ENCODE peak calls at places on chromosomes 3 and 15, in six cellular contexts. I, W, J, G, L and O are unnamed samples.

GRCh38 chr15:80251505-80252280 is at the start of gene CTXND1:
- DNase-seq in I (peak; percentile 40), W (peak; percentile 20), J (no peak), G (peak; percentile 75), L (peak; percentile 78), O (no peak)

GRCh38 chr3:52405601-52406115 is 39.2 kb downstream of the SEMA3G start:
- DNase-seq in I (no peak), W (no peak), J (no peak), G (peak; percentile 8), L (no peak), O (no peak)

GRCh38 chr15:72685925-72686794 is at the start of the genes BBS4 and HIGD2B:
- DNase-seq in I (peak; percentile 93), W (peak; percentile 96), J (peak; percentile 89), G (peak; percentile 81), L (peak; percentile 94), O (peak; percentile 90)

GRCh38 chr3:45035441-45036301 is 9.6 kb downstream of the CLEC3B start:
- DNase-seq in I (peak; percentile 52), W (no peak), J (no peak), G (peak; percentile 55), L (peak; percentile 56), O (no peak)

GRCh38 chr15:38589502-38589901 is 24.9 kb upstream of the RASGRP1 start:
- DNase-seq in I (peak; percentile 68), W (peak; percentile 92), J (peak; percentile 76), G (no peak), L (no peak), O (no peak)

GRCh38 chr15:25775317-25775912 is 87.7 kb downstream of the ATP10A start:
- DNase-seq in I (peak; percentile 34), W (peak; percentile 96), J (peak; percentile 66), G (no peak), L (peak; percentile 60), O (peak; percentile 26)

GRCh38 chr15:86677316-86677715 is 597.6 kb downstream of the AGBL1 start:
- DNase-seq in I (no peak), W (no peak), J (no peak), G (no peak), L (peak; percentile 77), O (no peak)

GRCh38 chr3:17479681-17480405 is 262.6 kb downstream of the TBC1D5 start:
- DNase-seq in I (no peak), W (no peak), J (no peak), G (no peak), L (no peak), O (no peak)

GRCh38 chr3:65836047-65836446 is 202.7 kb downstream of the MAGI1 start:
- DNase-seq in I (no peak), W (peak; percentile 54), J (no peak), G (no peak), L (no peak), O (no peak)

GRCh38 chr3:136835079-136835816 is 16.3 kb downstream of the SLC35G2 start:
- DNase-seq in I (no peak), W (peak; percentile 5), J (no peak), G (no peak), L (no peak), O (no peak)

GRCh38 chr15:51484781-51485180 is 137.8 kb downstream of the DMXL2 start:
- DNase-seq in I (no peak), W (peak; percentile 3), J (no peak), G (no peak), L (no peak), O (peak; percentile 11)

GRCh38 chr3:52122491-52122890 is 31.7 kb downstream of the POC1A start:
- DNase-seq in I (no peak), W (no peak), J (no peak), G (no peak), L (no peak), O (no peak)

GRCh38 chr3:71172951-71173350 is 410.6 kb downstream of the FOXP1 start:
- DNase-seq in I (peak; percentile 23), W (peak; percentile 75), J (no peak), G (no peak), L (no peak), O (no peak)

GRCh38 chr15:74857671-74858365 is 14.9 kb upstream of the ULK3 start:
- DNase-seq in I (no peak), W (no peak), J (no peak), G (no peak), L (no peak), O (no peak)

DNA sequence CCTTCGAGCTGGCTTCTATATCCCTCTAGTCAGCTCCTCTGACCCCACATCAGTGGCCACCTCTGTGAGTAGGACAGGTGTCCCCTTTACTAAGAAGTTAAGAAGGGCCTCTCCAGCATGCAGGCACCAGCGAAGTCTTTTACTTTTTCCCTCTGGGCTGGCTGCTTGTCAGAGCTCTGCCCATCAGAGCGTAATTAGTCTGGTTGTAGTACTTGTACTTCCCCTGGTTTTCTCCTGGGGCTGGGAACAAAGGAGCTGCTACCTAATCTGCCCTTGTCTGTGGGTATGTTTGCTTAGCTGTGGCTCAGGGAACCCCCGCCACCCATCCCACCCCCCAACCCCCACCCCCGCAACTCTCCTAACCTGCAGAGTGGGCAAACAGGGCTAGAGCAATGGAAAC is 27.4 kb upstream of the ALPK3 start:
- DNase-seq in I (no peak), W (no peak), J (no peak), G (no peak), L (peak; percentile 54), O (no peak)
- H3K36me3 ChIP-seq in I (no peaks in the 10 kb centered on the region), W (peaks cover 11% of the 10 kb centered on the region), J (peaks cover 29% of the 10 kb centered on the region), G (peaks cover 37% of the 10 kb centered on the region), L (peaks cover 4% of the 10 kb centered on the region), O (peaks cover 92% of the 10 kb centered on the region)

GRCh38 chr15:99155961-99156443 is 51.1 kb downstream of the SYNM start:
- DNase-seq in I (peak; percentile 44), W (no peak), J (peak; percentile 62), G (no peak), L (no peak), O (no peak)
- TF ChIP-seq EZH2phosphoT487 in I (no peak), W (no peak), J (no peak), G (no peak), L (no peak), O (no peak)

DNA sequence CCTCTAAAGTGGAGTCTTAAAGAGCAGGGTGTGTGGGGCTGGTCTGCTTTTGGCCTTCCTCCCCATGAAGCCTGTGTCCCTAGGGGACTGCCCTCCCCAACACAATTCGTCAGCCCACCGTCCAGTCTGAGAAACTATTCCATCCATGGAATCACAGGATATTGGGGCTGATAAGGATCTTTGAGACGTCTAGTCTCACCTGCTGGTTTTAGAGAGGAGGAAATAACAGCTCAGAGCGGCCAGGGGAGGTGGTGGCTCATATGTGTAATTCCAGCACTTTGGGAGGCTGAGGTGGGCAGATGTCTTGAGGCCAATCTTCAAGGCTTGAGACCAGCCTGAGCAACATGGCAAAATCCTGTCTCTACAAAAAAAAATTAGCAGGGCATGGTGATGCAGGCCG is 32.4 kb downstream of the PLEKHO2 start:
- DNase-seq in I (no peak), W (no peak), J (no peak), G (no peak), L (no peak), O (no peak)
- H3K4me2 ChIP-seq in I (no peak overlapping the region), W (no peak overlapping the region), J (no peak overlapping the region), G (no peak overlapping the region), L (no peak overlapping the region), O (no peak overlapping the region)

DNA sequence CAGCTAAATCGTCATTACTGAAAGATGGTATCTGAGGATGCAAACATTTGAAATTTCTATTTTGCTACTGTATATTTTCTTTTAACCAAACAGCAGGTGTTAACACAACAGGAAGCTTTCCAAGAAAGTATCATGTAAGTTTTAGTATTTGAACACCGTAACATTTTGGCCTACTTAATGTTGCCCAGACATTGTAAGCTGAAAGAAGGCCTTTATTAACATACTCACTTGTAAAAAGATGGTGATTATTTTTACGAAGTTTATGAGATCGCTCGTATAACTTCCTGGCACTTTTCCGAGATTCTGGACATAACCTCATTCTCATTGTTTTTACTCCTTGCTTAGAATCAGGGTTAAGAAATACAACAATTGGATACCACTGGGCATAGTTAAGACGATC is 95.7 kb downstream of the TJP1 start:
- DNase-seq in I (no peak), W (no peak), J (no peak), G (no peak), L (no peak), O (no peak)
- H3K36me3 ChIP-seq in I (no peaks in the 10 kb centered on the region), W (peaks cover 72% of the 10 kb centered on the region), J (peaks cover 77% of the 10 kb centered on the region), G (peaks cover 65% of the 10 kb centered on the region), L (peaks cover 68% of the 10 kb centered on the region), O (no peaks in the 10 kb centered on the region)

DNA sequence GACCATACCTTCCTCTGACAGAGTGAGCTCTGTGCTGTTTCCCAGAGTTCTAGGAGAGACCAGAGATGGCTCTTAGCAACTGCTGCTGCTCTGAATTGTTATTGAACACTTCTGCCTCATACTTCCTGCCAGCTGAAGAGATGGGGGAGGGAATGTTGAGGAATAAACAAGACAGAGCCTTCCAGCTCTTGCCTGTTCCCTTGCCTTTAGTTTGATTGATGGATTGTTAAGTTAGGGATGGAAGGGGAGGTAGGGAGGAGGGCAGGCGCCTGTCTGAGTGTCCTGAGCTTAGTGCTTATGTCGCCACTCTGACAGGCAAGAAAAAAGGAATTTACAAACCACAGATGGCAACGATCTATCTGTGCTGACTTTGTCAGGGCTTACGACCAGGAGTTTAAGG is 42.8 kb downstream of the ZNF609 start:
- DNase-seq in I (no peak), W (peak; percentile 59), J (no peak), G (no peak), L (no peak), O (peak; percentile 5)
- TF ChIP-seq EZH2phosphoT487 in I (no peak), W (no peak), J (no peak), G (no peak), L (no peak), O (no peak)

DNA sequence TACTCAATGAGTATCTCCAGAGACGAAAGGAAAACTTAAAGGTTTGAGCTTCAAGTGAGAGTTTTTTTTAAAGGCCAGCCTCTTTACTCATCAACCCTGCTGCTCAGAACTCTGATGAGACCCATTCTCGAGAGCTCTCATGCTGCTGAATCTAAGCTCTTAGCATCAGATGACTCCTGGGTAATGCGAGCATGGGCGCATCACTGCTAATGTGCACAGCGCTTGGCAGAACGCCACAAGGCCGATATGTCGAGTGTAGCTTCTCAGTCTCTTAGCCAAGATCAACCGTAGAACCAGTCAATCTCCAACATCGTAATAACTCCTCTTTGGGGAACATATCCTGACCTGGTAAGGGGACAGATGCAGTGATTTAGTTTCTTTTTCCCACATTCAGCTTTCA is 195.2 kb upstream of the C2CD4B start:
- DNase-seq in I (no peak), W (no peak), J (no peak), G (peak; percentile 56), L (no peak), O (no peak)
- H3K4me2 ChIP-seq in I (no peak overlapping the region), W (no peak overlapping the region), J (no peak overlapping the region), G (no peak overlapping the region), L (no peak overlapping the region), O (no peak overlapping the region)

DNA sequence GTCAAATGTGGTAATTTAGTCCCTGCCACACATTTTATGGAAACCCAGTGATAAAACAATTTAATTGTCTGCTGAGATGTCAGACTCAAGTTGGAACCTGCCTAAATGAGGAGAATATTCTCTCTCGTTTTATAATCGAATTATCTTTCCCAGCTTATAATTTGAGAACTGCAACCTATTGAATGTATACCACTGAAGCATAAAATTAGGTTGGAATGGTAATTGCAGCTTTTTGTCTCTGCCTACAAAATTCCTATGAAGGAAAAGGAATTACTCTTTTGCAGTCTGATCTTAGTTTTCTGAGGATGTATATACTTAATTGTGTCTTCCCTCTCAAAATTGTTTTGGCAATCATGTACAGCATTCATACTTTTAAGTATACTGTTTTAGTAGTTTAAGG is 28.9 kb downstream of the RAD51 start:
- DNase-seq in I (no peak), W (no peak), J (no peak), G (no peak), L (no peak), O (no peak)
- H3K36me3 ChIP-seq in I (no peaks in the 10 kb centered on the region), W (peaks cover 6% of the 10 kb centered on the region), J (peaks cover 8% of the 10 kb centered on the region), G (peaks cover 2% of the 10 kb centered on the region), L (no peaks in the 10 kb centered on the region), O (peaks cover 85% of the 10 kb centered on the region)